ENCODE peak calls at places on chromosomes 3 and 15, in six cellular contexts. S is RCC 7860, D is NCI-H1105, V is GM04504, C is T-cell, O is osteocyte. A is an unnamed sample.

GRCh38 chr15:44971036-44971435 is 14.5 kb downstream of the TERB2 start:
- DNase-seq in V (no peak), S (no peak), D (no peak), C (no peak), O (no peak), A (no peak)

GRCh38 chr3:195908439-195909293 is at the start of gene TNK2:
- DNase-seq in C (peak), O (no peak), V (no peak), D (no peak), S (no peak), A (no peak)

GRCh38 chr3:159762238-159762637 is 226.4 kb upstream of the IL12A start:
- DNase-seq in S (peak), O (no peak), C (no peak), V (no peak), D (no peak), A (no peak)

GRCh38 chr3:127546970-127547733 is 43.4 kb downstream of the TPRA1 start:
- DNase-seq in O (no peak), D (no peak), C (no peak), S (no peak), V (no peak), A (no peak)

GRCh38 chr15:78875107-78875914 is 2.6 kb downstream of the MORF4L1 start:
- DNase-seq in D (no peak), C (no peak), S (no peak), O (no peak), V (no peak), A (no peak)

GRCh38 chr15:40843183-40843884 is 514 bp upstream of the SPINT1 start:
- DNase-seq in C (no peak), D (no peak), O (no peak), V (no peak), S (no peak), A (no peak)

GRCh38 chr3:20280257-20280656 is 94.3 kb upstream of the SGO1 start:
- DNase-seq in D (no peak), V (no peak), O (no peak), S (no peak), C (no peak), A (no peak)

GRCh38 chr15:99142562-99142961 is 37.7 kb downstream of the SYNM start:
- DNase-seq in V (no peak), C (no peak), O (peak), D (no peak), S (no peak), A (no peak)

GRCh38 chr15:56786966-56787365 is 53.7 kb upstream of the ZNF280D start:
- DNase-seq in V (peak), O (no peak), S (no peak), C (no peak), D (no peak), A (peak)

GRCh38 chr15:57118013-57118799 is 199.8 kb downstream of the TCF12 start:
- DNase-seq in V (no peak), C (no peak), S (peak), O (no peak), D (no peak), A (no peak)

GRCh38 chr3:197331131-197331530 is 32.7 kb upstream of the DLG1 start:
- DNase-seq in V (no peak), D (no peak), C (no peak), S (no peak), O (no peak), A (no peak)

GRCh38 chr3:115245437-115245836 is 98.3 kb upstream of the ZBTB20 start:
- DNase-seq in C (no peak), V (peak), O (no peak), D (no peak), S (peak), A (no peak)

GRCh38 chr3:4052691-4053090 is 250.5 kb upstream of the SETMAR start:
- DNase-seq in D (no peak), S (peak), C (no peak), V (no peak), O (no peak), A (no peak)

GRCh38 chr15:47294765-47295259 is 422.5 kb upstream of the SEMA6D start:
- DNase-seq in D (no peak), C (no peak), S (no peak), O (no peak), V (no peak), A (no peak)

GRCh38 chr3:81279481-81280273 is 481.8 kb downstream of the GBE1 start:
- DNase-seq in C (no peak), D (no peak), S (peak), O (no peak), V (no peak), A (no peak)

GRCh38 chr15:27408428-27408827 is 437.4 kb downstream of the GABRG3 start:
- DNase-seq in V (no peak), C (no peak), D (no peak), O (no peak), S (no peak), A (no peak)

GRCh38 chr3:138800248-138800647 is 34.5 kb downstream of the PIK3CB start:
- DNase-seq in O (no peak), V (no peak), D (no peak), S (no peak), C (no peak), A (no peak)

GRCh38 chr3:122247087-122247824 is 63.8 kb downstream of the CASR start:
- DNase-seq in V (no peak), S (no peak), O (no peak), C (no peak), D (no peak), A (no peak)

GRCh38 chr15:41630616-41631218 is 29.5 kb upstream of the MGA start:
- DNase-seq in O (no peak), V (no peak), D (no peak), C (no peak), S (no peak), A (no peak)

GRCh38 chr15:77266708-77267387 is 153.1 kb downstream of the PEAK1 start:
- DNase-seq in V (peak), D (no peak), O (peak), C (no peak), S (no peak), A (no peak)

GRCh38 chr3:20100106-20100605 is 59.9 kb downstream of the KAT2B start:
- DNase-seq in D (no peak), S (no peak), C (no peak), O (no peak), V (no peak), A (no peak)

GRCh38 chr3:195162033-195162669 is 108.8 kb downstream of the XXYLT1 start:
- DNase-seq in D (no peak), S (no peak), C (peak), V (no peak), O (no peak), A (no peak)

GRCh38 chr3:13161771-13162535 is 88.7 kb upstream of the IQSEC1 start:
- DNase-seq in V (no peak), D (no peak), O (no peak), C (no peak), S (no peak), A (no peak)

GRCh38 chr15:86193716-86194408 is 114.2 kb downstream of the AGBL1 start:
- DNase-seq in D (no peak), C (no peak), S (no peak), O (no peak), V (no peak), A (no peak)

GRCh38 chr3:43043793-43044192 is 62.1 kb downstream of the POMGNT2 start:
- DNase-seq in S (no peak), D (no peak), O (peak), V (no peak), C (no peak), A (no peak)

GRCh38 chr3:129616713-129617112 is 10.2 kb upstream of the PLXND1 start:
- DNase-seq in O (no peak), V (no peak), D (no peak), C (no peak), S (no peak), A (no peak)

GRCh38 chr3:73716418-73716817 is 91.7 kb upstream of the PDZRN3 start:
- DNase-seq in C (no peak), S (no peak), V (no peak), D (no peak), O (no peak), A (no peak)

GRCh38 chr15:101327147-101327740 is 32.2 kb upstream of the SNRPA1 start:
- DNase-seq in D (no peak), V (no peak), O (no peak), C (no peak), S (no peak), A (no peak)

GRCh38 chr15:65245096-65245849 is 34.0 kb upstream of the CILP start:
- DNase-seq in O (no peak), D (no peak), S (no peak), V (no peak), C (no peak), A (no peak)

GRCh38 chr3:171936231-171936841 is 93.2 kb downstream of the TMEM212 start:
- DNase-seq in O (no peak), D (no peak), C (no peak), V (peak), S (peak), A (no peak)

GRCh38 chr15:68387288-68388143 is 44.4 kb downstream of the ITGA11 start:
- DNase-seq in V (no peak), D (no peak), S (no peak), C (no peak), O (peak), A (no peak)

A was measured in GM12864.